ENCODE peak calls at places on chromosomes 11 and 22, in five cellular contexts. One of them, this sample, is unnamed.

GRCh38 chr11:10930961-10931760 is 73.3 kb upstream of the ZBED5 start:
- DNase-seq in NCI-H226: peak
- DNase-seq in psoas muscle: peak
- DNase-seq in RKO: peak
- DNase-seq in foreskin melanocyte: peak
- DNase-seq in this sample: peak

GRCh38 chr11:69908511-69909220 is 89.5 kb upstream of the FGF3 start:
- DNase-seq in NCI-H226: no peak
- DNase-seq in RKO: no peak
- DNase-seq in psoas muscle: no peak
- DNase-seq in foreskin melanocyte: no peak
- DNase-seq in this sample: no peak

GRCh38 chr11:32405592-32405991 is 29.7 kb downstream of the WT1 start:
- DNase-seq in NCI-H226: no peak
- DNase-seq in psoas muscle: no peak
- DNase-seq in foreskin melanocyte: no peak
- DNase-seq in RKO: no peak
- DNase-seq in this sample: no peak

GRCh38 chr11:1042626-1043562 is 6.4 kb upstream of the MUC6 start:
- DNase-seq in NCI-H226: no peak
- DNase-seq in foreskin melanocyte: no peak
- DNase-seq in psoas muscle: peak
- DNase-seq in RKO: no peak
- DNase-seq in this sample: no peak

GRCh38 chr11:61168292-61168691 is 7.1 kb upstream of the VPS37C start:
- DNase-seq in foreskin melanocyte: no peak
- DNase-seq in RKO: no peak
- DNase-seq in psoas muscle: no peak
- DNase-seq in NCI-H226: no peak
- DNase-seq in this sample: no peak

GRCh38 chr11:115676768-115677167 is 172.6 kb upstream of the CADM1 start:
- DNase-seq in NCI-H226: no peak
- DNase-seq in psoas muscle: no peak
- DNase-seq in foreskin melanocyte: peak
- DNase-seq in RKO: no peak
- DNase-seq in this sample: peak

GRCh38 chr11:69173326-69173725 is 17.6 kb downstream of the SMIM38 start:
- DNase-seq in psoas muscle: no peak
- DNase-seq in NCI-H226: no peak
- DNase-seq in foreskin melanocyte: no peak
- DNase-seq in RKO: no peak
- DNase-seq in this sample: no peak

GRCh38 chr22:38850941-38851849 is 7.4 kb upstream of the NPTXR start:
- DNase-seq in NCI-H226: peak
- DNase-seq in foreskin melanocyte: no peak
- DNase-seq in psoas muscle: no peak
- DNase-seq in RKO: peak
- DNase-seq in this sample: peak

GRCh38 chr11:83249972-83250593 is 36.1 kb downstream of the CCDC90B start:
- DNase-seq in foreskin melanocyte: peak
- DNase-seq in RKO: peak
- DNase-seq in NCI-H226: peak
- DNase-seq in psoas muscle: no peak
- DNase-seq in this sample: peak